ENCODE peak calls at places on chromosomes 12 and 14, in five cellular contexts. N is brain microvascular endothelial cell, V is AG04450, G is fibroblast of mammary gland, K is foreskin fibroblast. R is an unnamed sample.

GRCh38 chr12:74412607-74413230 is 124.9 kb upstream of the ATXN7L3B start:
- DNase-seq in G (peak; percentile 14), N (no peak), V (no peak), K (peak; percentile 0), R (no peak)

GRCh38 chr12:4089147-4089606 is 184.4 kb upstream of the CCND2 start:
- DNase-seq in G (peak; percentile 14), K (no peak), N (peak; percentile 5), V (no peak), R (peak; percentile 33)

GRCh38 chr12:114064497-114064896 is 98.4 kb upstream of the RBM19 start:
- DNase-seq in K (no peak), V (no peak), G (no peak), N (no peak), R (no peak)

GRCh38 chr12:47507221-47507620 is 198.6 kb downstream of the RPAP3 start:
- DNase-seq in V (no peak), K (peak; percentile 3), G (no peak), N (no peak), R (no peak)

GRCh38 chr14:101187017-101187815 is 283.7 kb upstream of the RTL1 start:
- DNase-seq in G (no peak), N (no peak), V (no peak), K (no peak), R (no peak)

GRCh38 chr12:105084251-105085250 is at the start of gene ALDH1L2:
- DNase-seq in V (peak; percentile 72), N (peak; percentile 84), K (peak; percentile 89), G (peak; percentile 89), R (peak; percentile 80)

GRCh38 chr14:59252772-59253500 is 64.5 kb downstream of the DAAM1 start:
- DNase-seq in K (peak; percentile 28), N (no peak), V (no peak), G (peak; percentile 58), R (no peak)

GRCh38 chr12:19912996-19913395 is 455.3 kb upstream of the PDE3A start:
- DNase-seq in N (no peak), V (no peak), G (no peak), K (no peak), R (no peak)

GRCh38 chr12:28974166-28974565 is 174.9 kb upstream of the FAR2 start:
- DNase-seq in V (no peak), K (no peak), N (peak; percentile 73), G (peak; percentile 58), R (peak; percentile 39)

GRCh38 chr12:43332977-43333649 is 218.9 kb downstream of the ADAMTS20 start:
- DNase-seq in G (peak; percentile 74), V (no peak), N (peak; percentile 77), K (peak; percentile 36), R (no peak)

GRCh38 chr12:20097561-20097960 is 270.8 kb upstream of the PDE3A start:
- DNase-seq in K (peak; percentile 3), G (peak; percentile 79), N (peak; percentile 48), V (peak; percentile 6), R (peak; percentile 36)

GRCh38 chr14:93009471-93010117 is 86.6 kb downstream of the CHGA start:
- DNase-seq in K (peak; percentile 82), G (peak; percentile 61), V (no peak), N (no peak), R (no peak)

GRCh38 chr12:124497658-124498057 is 69.8 kb downstream of the NCOR2 start:
- DNase-seq in V (peak; percentile 69), K (peak; percentile 94), N (peak; percentile 92), G (peak; percentile 96), R (peak; percentile 86)

GRCh38 chr12:3520711-3521110 is 29.7 kb downstream of the PRMT8 start:
- DNase-seq in G (no peak), N (no peak), V (no peak), K (no peak), R (no peak)

GRCh38 chr14:68819260-68819691 is 26.4 kb upstream of the ZFP36L1 start:
- DNase-seq in N (peak; percentile 28), K (peak; percentile 18), V (no peak), G (peak; percentile 90), R (peak; percentile 52)

GRCh38 chr12:116687888-116688287 is 50.0 kb downstream of the SPRING1 start:
- DNase-seq in K (no peak), G (peak; percentile 43), N (no peak), V (no peak), R (no peak)

GRCh38 chr14:75422169-75422568 is 5.7 kb upstream of the JDP2 start:
- DNase-seq in G (peak; percentile 85), N (peak; percentile 42), V (peak; percentile 44), K (peak; percentile 56), R (no peak)

GRCh38 chr12:124304314-124304790 is 9.5 kb downstream of the RFLNA start:
- DNase-seq in G (no peak), V (no peak), N (no peak), K (no peak), R (no peak)

GRCh38 chr12:3576891-3577290 is 85.9 kb downstream of the PRMT8 start:
- DNase-seq in N (no peak), G (no peak), K (no peak), V (no peak), R (no peak)

GRCh38 chr14:91416744-91417133 is 881 bp downstream of the CCDC88C start:
- DNase-seq in G (no peak), V (no peak), N (no peak), K (no peak), R (no peak)

GRCh38 chr14:22545842-22546721 is 42.9 kb downstream of the DAD1 start:
- DNase-seq in V (peak; percentile 67), K (peak; percentile 83), G (peak; percentile 82), N (peak; percentile 84), R (peak; percentile 60)

GRCh38 chr12:109778684-109779083 is 54.5 kb downstream of the TRPV4 start:
- DNase-seq in K (no peak), N (no peak), G (no peak), V (no peak), R (no peak)

GRCh38 chr12:109779382-109779781 is 53.8 kb downstream of the TRPV4 start:
- DNase-seq in G (no peak), N (no peak), V (no peak), K (no peak), R (no peak)

GRCh38 chr12:109775172-109775881 is 57.9 kb downstream of the TRPV4 start:
- DNase-seq in V (peak; percentile 30), K (peak; percentile 54), N (peak; percentile 50), G (peak; percentile 61), R (peak; percentile 15)

GRCh38 chr12:109776624-109777023 is 56.6 kb downstream of the TRPV4 start:
- DNase-seq in N (no peak), K (no peak), G (no peak), V (no peak), R (no peak)

GRCh38 chr12:109777544-109777943 is 55.7 kb downstream of the TRPV4 start:
- DNase-seq in G (peak; percentile 26), K (peak; percentile 12), V (no peak), N (peak; percentile 21), R (no peak)
- H3K4me3 ChIP-seq in G (no peak overlapping the region), K (no peak overlapping the region), V (no peak overlapping the region), N (no peak overlapping the region), R (no peak overlapping the region)

GRCh38 chr12:22056607-22057006 is 10.6 kb downstream of the CMAS start:
- DNase-seq in N (no peak), K (no peak), G (no peak), V (no peak), R (no peak)
- H3K4me3 ChIP-seq in N (no peak overlapping the region), K (no peak overlapping the region), G (no peak overlapping the region), V (no peak overlapping the region), R (no peak overlapping the region)

GRCh38 chr12:91142184-91142583 is 30.9 kb upstream of the LUM start:
- DNase-seq in K (peak; percentile 53), G (peak; percentile 55), V (no peak), N (peak; percentile 38), R (no peak)

GRCh38 chr12:91139264-91139663 is 28.0 kb upstream of the LUM start:
- DNase-seq in G (peak; percentile 68), N (no peak), K (no peak), V (no peak), R (no peak)

GRCh38 chr12:91138337-91138905 is 27.1 kb upstream of the LUM start:
- DNase-seq in N (no peak), K (no peak), G (no peak), V (no peak), R (no peak)

GRCh38 chr12:91139981-91140659 is 28.8 kb upstream of the LUM start:
- DNase-seq in V (peak; percentile 86), G (peak; percentile 94), N (peak; percentile 64), K (peak; percentile 85), R (peak; percentile 85)

DNA sequence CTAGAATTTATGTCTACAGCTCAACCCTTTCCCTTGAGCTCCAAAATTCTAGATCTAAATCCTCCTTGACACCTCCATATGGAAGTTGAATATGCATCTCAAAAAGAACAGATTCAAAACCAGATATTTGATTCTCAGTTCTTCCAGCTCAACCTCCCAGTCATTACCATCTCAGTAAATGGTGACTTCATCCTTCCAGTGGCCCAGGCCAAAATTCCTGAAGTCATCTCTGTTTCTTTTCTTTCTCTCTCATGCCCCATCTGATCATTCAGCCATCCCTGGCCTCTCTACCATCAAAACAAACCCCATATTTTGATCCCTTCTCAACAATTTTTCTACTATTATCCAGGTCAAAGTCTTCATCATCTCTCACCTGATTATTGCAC is 29.4 kb upstream of the LUM start:
- DNase-seq in N (peak; percentile 44), K (peak; percentile 72), V (peak; percentile 49), G (peak; percentile 82), R (no peak)
- H3K4me3 ChIP-seq in N (no peak overlapping the region), K (no peak overlapping the region), V (no peak overlapping the region), G (no peak overlapping the region), R (no peak overlapping the region)

GRCh38 chr12:45732936-45733335 is 3.4 kb downstream of the ARID2 start:
- DNase-seq in K (no peak), G (no peak), V (no peak), N (no peak), R (no peak)
- H3K4me3 ChIP-seq in K (peak overlapping the region; percentile 3), G (no peak overlapping the region), V (no peak overlapping the region), N (no peak overlapping the region), R (no peak overlapping the region)

GRCh38 chr12:12734054-12734453 is 16.9 kb downstream of the CDKN1B start:
- DNase-seq in K (peak; percentile 77), G (peak; percentile 82), V (no peak), N (no peak), R (no peak)
- H3K4me3 ChIP-seq in K (no peak overlapping the region), G (no peak overlapping the region), V (no peak overlapping the region), N (no peak overlapping the region), R (no peak overlapping the region)

R was measured in skeletal muscle cell.